ENCODE peak calls at places on chromosomes 13 and 19, in ten cellular contexts. O, C, W, F, Q, G, L, R, B and U are unnamed samples.

GRCh38 chr19:56987184-56987583 is 132.6 kb upstream of the USP29 start:
- DNase-seq in O (no peak), C (no peak), W (no peak), F (no peak), Q (peak), G (no peak), L (no peak), R (no peak), B (no peak), U (no peak)

GRCh38 chr13:44471686-44472085 is 98.1 kb downstream of the SERP2 start:
- DNase-seq in O (no peak), C (peak), W (no peak), F (no peak), Q (no peak), G (no peak), L (no peak), R (no peak), B (peak), U (no peak)

GRCh38 chr13:107625648-107626047 is 589.7 kb downstream of the LIG4 start:
- DNase-seq in O (no peak), C (no peak), W (no peak), F (no peak), Q (no peak), G (no peak), L (no peak), R (no peak), B (no peak), U (no peak)

GRCh38 chr19:38734426-38735256 is 9.6 kb downstream of the CAPN12 start:
- DNase-seq in O (no peak), C (no peak), W (peak), F (no peak), Q (no peak), G (peak), L (no peak), R (no peak), B (peak), U (peak)

GRCh38 chr13:82878536-82878935 is 1003.7 kb downstream of the SLITRK1 start:
- DNase-seq in O (peak), C (peak), W (no peak), F (no peak), Q (no peak), G (no peak), L (no peak), R (no peak), B (peak), U (no peak)

GRCh38 chr19:51020988-51021651 is 1.6 kb upstream of the KLK10 start:
- DNase-seq in O (peak), C (peak), W (peak), F (no peak), Q (no peak), G (peak), L (no peak), R (no peak), B (peak), U (peak)

GRCh38 chr13:98484289-98485219 is 92.4 kb downstream of the STK24 start:
- DNase-seq in O (peak), C (peak), W (peak), F (peak), Q (no peak), G (peak), L (peak), R (peak), B (peak), U (peak)

GRCh38 chr19:5539431-5539833 is 28.3 kb downstream of the TINCR start:
- DNase-seq in O (peak), C (no peak), W (peak), F (peak), Q (peak), G (no peak), L (no peak), R (no peak), B (no peak), U (no peak)

GRCh38 chr13:99055286-99056073 is 77.6 kb upstream of the DOCK9 start:
- DNase-seq in O (no peak), C (no peak), W (peak), F (no peak), Q (no peak), G (no peak), L (no peak), R (no peak), B (no peak), U (no peak)

GRCh38 chr19:18156841-18157464 is 4.0 kb downstream of the PIK3R2 start:
- DNase-seq in O (peak), C (peak), W (no peak), F (peak), Q (peak), G (no peak), L (no peak), R (no peak), B (peak), U (no peak)